ENCODE peak calls at places on chromosomes 16 and 17, in seven cellular contexts. Q is A172; R is activated CD8-positive, alpha-beta T cell treated with anti-CD3 and anti-CD28 coated beads for 36 hours; H is osteocyte; P is A549; C is activated T-cell treated with anti-CD3 and anti-CD28 coated beads, Interleukin-2, amount 50 U/mL, for 72 hours; N is left colon. K is an unnamed sample.

GRCh38 chr17:77435272-77436057 is 294.7 kb downstream of the SEC14L1 start:
- DNase-seq in Q (no peak), R (peak; percentile 78), H (no peak), P (no peak), C (peak; percentile 67), N (no peak), K (no peak)

GRCh38 chr17:67139289-67139688 is 94.9 kb downstream of the CACNG1 start:
- DNase-seq in Q (no peak), R (no peak), H (no peak), P (no peak), C (no peak), N (no peak), K (no peak)

GRCh38 chr16:35732046-35732810 is 2272.8 kb downstream of the TP53TG3F start:
- DNase-seq in Q (no peak), R (no peak), H (peak; percentile 60), P (no peak), C (no peak), N (no peak), K (no peak)

GRCh38 chr17:41654908-41655607 is 30.7 kb upstream of the KRT17 start:
- DNase-seq in Q (no peak), R (no peak), H (no peak), P (no peak), C (no peak), N (no peak), K (no peak)

GRCh38 chr16:26649646-26650045 is 417.1 kb upstream of the C16orf82 start:
- DNase-seq in Q (no peak), R (no peak), H (peak; percentile 15), P (no peak), C (no peak), N (no peak), K (no peak)

GRCh38 chr16:48556913-48557351 is 53.0 kb downstream of the N4BP1 start:
- DNase-seq in Q (peak; percentile 47), R (peak; percentile 66), H (no peak), P (no peak), C (peak; percentile 61), N (no peak), K (no peak)

GRCh38 chr17:17741346-17742023 is 60.2 kb downstream of the RAI1 start:
- DNase-seq in Q (no peak), R (no peak), H (no peak), P (no peak), C (no peak), N (no peak), K (no peak)

GRCh38 chr16:1137604-1138003 is 15.3 kb upstream of the CACNA1H start:
- DNase-seq in Q (peak; percentile 93), R (no peak), H (no peak), P (no peak), C (no peak), N (no peak), K (no peak)

GRCh38 chr17:39591958-39592954 is 15.5 kb downstream of the NEUROD2 start:
- DNase-seq in Q (peak; percentile 51), R (peak; percentile 52), H (no peak), P (no peak), C (no peak), N (no peak), K (peak; percentile 70)

GRCh38 chr17:11461993-11462548 is 136.2 kb upstream of the DNAH9 start:
- DNase-seq in Q (no peak), R (no peak), H (no peak), P (no peak), C (no peak), N (no peak), K (no peak)

GRCh38 chr17:13590441-13590840 is 11.3 kb downstream of the HS3ST3A1 start:
- DNase-seq in Q (peak; percentile 80), R (no peak), H (no peak), P (no peak), C (no peak), N (no peak), K (no peak)

GRCh38 chr17:70655179-70655578 is 485.8 kb downstream of the KCNJ2 start:
- DNase-seq in Q (no peak), R (no peak), H (no peak), P (no peak), C (no peak), N (no peak), K (peak; percentile 11)

GRCh38 chr17:50184611-50185398 is 16.6 kb downstream of the COL1A1 start:
- DNase-seq in Q (no peak), R (peak; percentile 28), H (no peak), P (no peak), C (no peak), N (peak; percentile 54), K (no peak)

GRCh38 chr17:74567397-74567796 is at the start of gene CD300H:
- DNase-seq in Q (no peak), R (no peak), H (no peak), P (no peak), C (no peak), N (no peak), K (peak; percentile 43)

GRCh38 chr16:1437606-1438005 is 6.7 kb downstream of the PERCC1 start:
- DNase-seq in Q (no peak), R (no peak), H (no peak), P (no peak), C (no peak), N (no peak), K (no peak)